ENCODE peak calls at places on chromosomes 13 and 19, in four cellular contexts. L is GM12878, H is hepatocyte, K is GM23248. D is an unnamed sample.

GRCh38 chr19:55622242-55622969 is 2.0 kb downstream of the ZNF784 start:
- DNase-seq in K (no peak), H (no peak), L (no peak), D (no peak)

GRCh38 chr13:107864543-107865460 is 350.5 kb downstream of the LIG4 start:
- DNase-seq in K (peak; percentile 87), L (no peak), H (peak; percentile 84), D (peak; percentile 86)

GRCh38 chr13:30576528-30576927 is 41.2 kb upstream of the USPL1 start:
- DNase-seq in L (no peak), K (no peak), H (peak; percentile 36), D (peak; percentile 59)

GRCh38 chr13:77918391-77919261 is at the start of gene EDNRB:
- DNase-seq in L (no peak), K (peak; percentile 62), H (peak; percentile 46), D (peak; percentile 39)

GRCh38 chr13:40932252-40932651 is 86.9 kb downstream of the ELF1 start:
- DNase-seq in H (no peak), K (no peak), L (no peak), D (no peak)

GRCh38 chr13:111225184-111225583 is 95.3 kb upstream of the TEX29 start:
- DNase-seq in H (no peak), L (no peak), K (no peak), D (no peak)

GRCh38 chr19:17778621-17779280 is 16.2 kb upstream of the B3GNT3 start:
- DNase-seq in H (no peak), L (no peak), K (no peak), D (no peak)

GRCh38 chr19:8575467-8575997 is 1.7 kb downstream of the MYO1F start:
- DNase-seq in H (no peak), K (peak; percentile 65), L (no peak), D (peak; percentile 22)

GRCh38 chr19:42412223-42412622 is 15.0 kb downstream of the LIPE start:
- DNase-seq in H (peak; percentile 38), K (no peak), L (no peak), D (no peak)

GRCh38 chr13:109816112-109816978 is 30.0 kb upstream of the IRS2 start:
- DNase-seq in L (no peak), K (peak; percentile 20), H (no peak), D (peak; percentile 59)

GRCh38 chr19:53467138-53467502 is 413 bp upstream of the ZNF813 start:
- DNase-seq in H (peak; percentile 28), K (no peak), L (no peak), D (no peak)

GRCh38 chr13:69857188-69857821 is 250.3 kb upstream of the ATXN8OS start:
- DNase-seq in H (peak; percentile 83), L (peak; percentile 19), K (peak; percentile 50), D (peak; percentile 49)

GRCh38 chr13:36431204-36432105 is 840 bp upstream of the CCNA1 start:
- DNase-seq in K (peak; percentile 39), H (peak; percentile 48), L (no peak), D (no peak)

GRCh38 chr19:7500811-7501450 is 12.1 kb upstream of the PEX11G start:
- DNase-seq in L (no peak), K (peak; percentile 56), H (peak; percentile 82), D (peak; percentile 73)

GRCh38 chr19:17021793-17022590 is 4.6 kb downstream of the CPAMD8 start:
- DNase-seq in K (peak; percentile 59), L (no peak), H (no peak), D (no peak)

GRCh38 chr13:46726347-46726746 is 70.6 kb downstream of the ESD start:
- DNase-seq in K (no peak), L (no peak), H (no peak), D (no peak)

GRCh38 chr13:112453874-112454647 is 77.9 kb downstream of the SPACA7 start:
- DNase-seq in H (no peak), L (no peak), K (no peak), D (no peak)

GRCh38 chr19:18967358-18968146 is 26.5 kb upstream of the HOMER3 start:
- DNase-seq in L (no peak), K (peak; percentile 85), H (peak; percentile 34), D (peak; percentile 13)

GRCh38 chr13:30752201-30752797 is 17.0 kb downstream of the ALOX5AP start:
- DNase-seq in L (no peak), H (peak; percentile 32), K (peak; percentile 66), D (peak; percentile 28)

GRCh38 chr13:84126671-84127171 is 244.4 kb upstream of the SLITRK1 start:
- DNase-seq in H (peak; percentile 5), L (peak; percentile 20), K (no peak), D (peak; percentile 21)

GRCh38 chr13:31044658-31045620 is 112.5 kb downstream of the TEX26 start:
- DNase-seq in H (no peak), L (peak; percentile 21), K (no peak), D (no peak)

GRCh38 chr19:49421039-49421877 is 2.0 kb downstream of the PTH2 start:
- DNase-seq in K (peak; percentile 80), H (peak; percentile 49), L (no peak), D (peak; percentile 20)

GRCh38 chr13:113064534-113065405 is 40.8 kb upstream of the F7 start:
- DNase-seq in H (no peak), K (peak; percentile 78), L (no peak), D (peak; percentile 75)

GRCh38 chr13:33871207-33872004 is 53.5 kb downstream of the RFC3 start:
- DNase-seq in K (no peak), L (no peak), H (peak; percentile 15), D (no peak)

GRCh38 chr19:30830875-30831274 is 458.7 kb downstream of the ZNF536 start:
- DNase-seq in K (no peak), L (no peak), H (no peak), D (no peak)

GRCh38 chr13:110231348-110232047 is 75.5 kb downstream of the COL4A1 start:
- DNase-seq in K (no peak), H (no peak), L (no peak), D (no peak)

GRCh38 chr19:32223595-32224370 is 121.6 kb upstream of the ZNF507 start:
- DNase-seq in L (no peak), K (no peak), H (no peak), D (no peak)

GRCh38 chr13:32037471-32037870 is 5.9 kb downstream of the FRY start:
- DNase-seq in L (no peak), H (no peak), K (no peak), D (no peak)

GRCh38 chr13:67410645-67411044 is 180.5 kb upstream of the PCDH9 start:
- DNase-seq in L (no peak), K (no peak), H (no peak), D (no peak)

GRCh38 chr13:22757530-22758120 is 423.2 kb upstream of the SGCG start:
- DNase-seq in K (peak; percentile 41), H (peak; percentile 39), L (no peak), D (peak; percentile 56)

GRCh38 chr13:21663197-21663596 is 7.7 kb upstream of the FGF9 start:
- DNase-seq in K (no peak), L (no peak), H (peak; percentile 43), D (no peak)

DNA sequence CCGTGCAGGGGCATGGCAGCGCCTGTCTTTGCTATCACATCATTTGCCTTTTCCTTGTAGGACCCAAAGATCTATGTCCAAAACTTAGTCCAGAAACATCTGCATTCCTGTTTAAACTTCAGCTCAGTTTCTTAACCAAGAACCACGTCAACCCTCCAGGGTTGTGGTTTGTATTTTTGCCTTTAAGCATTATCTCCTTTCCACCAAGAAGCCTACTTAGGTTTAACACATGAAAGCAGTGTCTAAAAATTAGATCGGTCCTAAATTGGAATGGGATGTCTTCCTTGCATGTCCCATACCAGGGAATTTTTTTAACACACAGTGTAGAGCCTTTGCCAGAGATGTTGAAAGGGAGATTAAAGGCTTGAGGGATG is 38.8 kb downstream of the DHRS12 start:
- DNase-seq in H (no peak), K (no peak), L (no peak), D (no peak)
- H3K4me2 ChIP-seq in H (peak overlapping the region; percentile 51), K (peak overlapping the region; percentile 32), L (peak overlapping the region; percentile 86), D (peak overlapping the region; percentile 78)

DNA sequence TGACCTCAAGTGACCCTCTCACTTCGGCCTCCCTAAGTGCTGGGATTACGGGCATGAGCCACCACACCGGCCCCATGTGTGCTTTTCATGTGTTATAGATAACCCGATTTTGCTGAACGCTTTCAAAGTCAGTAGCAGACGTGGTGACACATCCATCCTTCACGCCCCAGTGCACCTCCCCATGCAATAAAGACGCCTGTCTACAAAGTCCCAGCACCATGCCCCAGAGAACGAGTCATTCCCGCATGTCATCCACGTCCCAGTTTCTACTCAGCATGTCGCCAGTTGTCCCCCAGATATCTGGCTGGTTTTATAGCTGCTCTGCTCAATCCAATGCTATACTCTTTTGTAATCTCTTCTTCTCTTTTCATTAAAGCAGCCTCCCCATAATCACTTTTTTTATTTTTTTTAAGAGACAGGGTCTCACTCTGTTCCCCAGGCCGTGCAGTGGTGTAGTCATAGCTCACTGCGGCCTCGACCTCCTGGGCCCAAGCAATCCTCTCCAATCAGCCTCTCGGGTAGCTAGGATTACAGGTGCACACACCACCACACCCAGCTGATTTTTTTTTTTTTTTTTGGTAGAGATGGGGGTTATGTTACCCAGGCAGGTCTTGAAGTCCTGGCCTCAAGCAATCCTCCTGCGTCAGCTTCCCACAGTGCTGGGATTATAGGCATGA is 42.5 kb downstream of the DNM2 start:
- DNase-seq in H (peak; percentile 67), L (no peak), K (peak; percentile 34), D (no peak)
- H3K4me2 ChIP-seq in H (no peak overlapping the region), L (peak overlapping the region; percentile 51), K (no peak overlapping the region), D (no peak overlapping the region)

DNA sequence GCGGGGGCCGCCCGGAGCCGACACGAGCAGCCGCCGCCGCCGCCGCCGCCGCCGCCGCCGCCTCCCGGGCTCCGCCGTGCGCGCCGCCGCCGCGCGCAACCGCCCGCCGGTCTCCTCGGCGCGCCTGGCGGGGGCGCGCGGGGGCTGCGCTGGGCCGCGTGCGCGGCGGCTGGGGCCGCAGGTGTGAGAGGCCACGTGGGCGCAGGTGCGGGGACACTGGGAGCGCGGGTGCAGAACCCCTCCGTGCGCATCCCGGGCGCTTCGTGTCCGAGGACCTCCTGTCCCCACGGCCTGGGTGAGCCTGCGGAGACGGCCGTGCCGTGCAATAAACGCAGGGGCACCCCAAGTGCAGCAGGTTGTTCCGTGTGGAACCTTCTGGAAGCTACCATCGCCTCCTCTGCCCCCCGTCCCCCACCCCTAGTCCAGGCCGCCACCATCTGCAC is at the start of gene LINGO3:
- DNase-seq in H (no peak), K (peak; percentile 27), L (no peak), D (no peak)
- H3K4me2 ChIP-seq in H (peak within 1 kb of the TSS; percentile 69), K (no peak within 1 kb of the TSS), L (peak within 1 kb of the TSS; percentile 9), D (peak within 1 kb of the TSS; percentile 44)

GRCh38 chr19:51824603-51825002 is 29.6 kb downstream of the FPR3 start:
- DNase-seq in H (no peak), K (no peak), L (no peak), D (no peak)

GRCh38 chr19:51830263-51830662 is 35.3 kb downstream of the FPR3 start:
- DNase-seq in L (no peak), H (no peak), K (peak; percentile 7), D (no peak)
- H3K4me2 ChIP-seq in L (no peak overlapping the region), H (no peak overlapping the region), K (no peak overlapping the region), D (no peak overlapping the region)